ENCODE peak calls at places on chromosomes 3 and 15, in ten cellular contexts. A, Y, Z, C, K, W, V, E, D and B are unnamed samples.
A peak's percentile ranks its signal among the peaks of the same experiment; 100 is the strongest.

GRCh38 chr3:12227833-12228232 is 61.0 kb upstream of the PPARG start:
- DNase-seq in E (no peak), Y (no peak), D (peak; percentile 80), Z (no peak), W (no peak), K (no peak), C (no peak), A (no peak), V (peak; percentile 67), B (no peak)

GRCh38 chr3:53081318-53081717 is 35.4 kb upstream of the SFMBT1 start:
- DNase-seq in Z (no peak), W (peak; percentile 15), A (no peak), V (no peak), E (no peak), Y (no peak), K (no peak), C (peak; percentile 12), D (no peak), B (no peak)

GRCh38 chr15:36959746-36960145 is 140.6 kb downstream of the MEIS2 start:
- DNase-seq in C (no peak), D (no peak), K (no peak), E (no peak), Z (no peak), A (no peak), Y (no peak), V (no peak), W (no peak), B (no peak)

GRCh38 chr3:13543251-13543650 is 5.7 kb upstream of the FBLN2 start:
- DNase-seq in A (no peak), Z (no peak), V (peak; percentile 93), Y (no peak), W (peak; percentile 39), K (no peak), C (peak; percentile 72), E (no peak), D (peak; percentile 87), B (no peak)

GRCh38 chr15:58462547-58462946 is 30.8 kb downstream of the LIPC start:
- DNase-seq in E (no peak), D (no peak), Y (no peak), V (no peak), C (no peak), Z (no peak), K (no peak), A (no peak), W (peak; percentile 49), B (no peak)

GRCh38 chr3:196688349-196688748 is 23.7 kb downstream of the CEP19 start:
- DNase-seq in W (no peak), K (no peak), Y (no peak), A (no peak), Z (no peak), D (peak; percentile 69), V (peak; percentile 59), C (peak; percentile 20), E (no peak), B (no peak)

GRCh38 chr3:39103324-39103693 is 4.1 kb downstream of the GORASP1 start:
- DNase-seq in Z (no peak), V (peak; percentile 6), D (no peak), W (peak; percentile 46), K (no peak), C (no peak), A (no peak), E (no peak), Y (no peak), B (peak; percentile 61)

GRCh38 chr3:192216067-192216466 is 511.3 kb downstream of the FGF12 start:
- DNase-seq in Z (no peak), Y (no peak), K (no peak), A (no peak), V (no peak), C (no peak), E (no peak), W (no peak), D (no peak), B (no peak)

GRCh38 chr3:133835961-133836360 is 30.3 kb downstream of the SRPRB start:
- DNase-seq in C (no peak), Z (no peak), W (peak; percentile 9), D (no peak), K (no peak), A (no peak), V (no peak), Y (no peak), E (no peak), B (no peak)

GRCh38 chr15:85646538-85647091 is 148.1 kb downstream of the KLHL25 start:
- DNase-seq in V (peak; percentile 80), A (no peak), W (no peak), Y (no peak), D (peak; percentile 93), K (peak; percentile 3), Z (no peak), C (no peak), E (no peak), B (no peak)

GRCh38 chr3:134307425-134307824 is 56.8 kb upstream of the RYK start:
- DNase-seq in Z (no peak), Y (no peak), V (no peak), K (no peak), D (no peak), A (no peak), W (no peak), E (no peak), C (no peak), B (no peak)

GRCh38 chr3:102748646-102749045 is 313.8 kb downstream of the ZPLD1 start:
- DNase-seq in D (no peak), Z (no peak), E (no peak), V (no peak), C (no peak), Y (no peak), A (no peak), W (no peak), K (no peak), B (no peak)

GRCh38 chr3:162354343-162354742 is 857.7 kb downstream of the OTOL1 start:
- DNase-seq in C (no peak), D (peak; percentile 78), Z (no peak), E (no peak), Y (no peak), V (peak; percentile 49), A (no peak), K (no peak), W (no peak), B (no peak)

GRCh38 chr15:85312925-85313324 is 67.5 kb upstream of the AKAP13 start:
- DNase-seq in W (no peak), Y (no peak), V (peak; percentile 39), C (no peak), D (peak; percentile 53), A (no peak), K (no peak), Z (no peak), E (no peak), B (no peak)